ENCODE peak calls at places on chromosomes 13 and 19, in six cellular contexts. C is progenitor cell of endocrine pancreas, M is omental fat pad, J is Peyer's patch, A is AG10803, R is GM10248. P is an unnamed sample.

GRCh38 chr19:38135150-38135998 is 88.6 kb downstream of the DPF1 start:
- DNase-seq in C (no peak), M (no peak), J (no peak), A (no peak), R (no peak), P (no peak)

GRCh38 chr13:78334059-78334458 is 269.3 kb downstream of the POU4F1 start:
- DNase-seq in C (no peak), M (no peak), J (no peak), A (no peak), R (no peak), P (no peak)

GRCh38 chr13:29999492-30000372 is 149.3 kb upstream of the UBL3 start:
- DNase-seq in C (no peak), M (no peak), J (no peak), A (no peak), R (no peak), P (no peak)

GRCh38 chr13:111941845-111942447 is 125.0 kb upstream of the SOX1 start:
- DNase-seq in C (no peak), M (no peak), J (no peak), A (no peak), R (no peak), P (no peak)

GRCh38 chr13:93388701-93389100 is 162.1 kb downstream of the GPC6 start:
- DNase-seq in C (no peak), M (no peak), J (no peak), A (no peak), R (no peak), P (no peak)

GRCh38 chr13:112708560-112709240 is 18.9 kb downstream of the ATP11A start:
- DNase-seq in C (no peak), M (no peak), J (peak; percentile 19), A (no peak), R (no peak), P (no peak)

GRCh38 chr13:45464141-45464686 is 525 bp upstream of the COG3 start:
- DNase-seq in C (no peak), M (no peak), J (peak; percentile 49), A (no peak), R (no peak), P (no peak)

GRCh38 chr19:54160948-54161347 is 1.4 kb upstream of the LENG1 start:
- DNase-seq in C (no peak), M (no peak), J (peak; percentile 47), A (no peak), R (no peak), P (no peak)

GRCh38 chr13:41847216-41847615 is 113.7 kb downstream of the VWA8 start:
- DNase-seq in C (no peak), M (no peak), J (no peak), A (no peak), R (no peak), P (no peak)

GRCh38 chr19:55451163-55451521 is 8.0 kb upstream of the SHISA7 start:
- DNase-seq in C (no peak), M (no peak), J (no peak), A (no peak), R (no peak), P (no peak)

GRCh38 chr13:99605417-99606321 is 104.4 kb downstream of the TM9SF2 start:
- DNase-seq in C (peak; percentile 19), M (no peak), J (peak; percentile 86), A (peak; percentile 22), R (peak; percentile 61), P (no peak)

GRCh38 chr13:28336193-28336657 is 158.7 kb downstream of the FLT1 start:
- DNase-seq in C (no peak), M (no peak), J (no peak), A (no peak), R (no peak), P (no peak)

GRCh38 chr13:28678809-28679208 is 19.9 kb downstream of the POMP start:
- DNase-seq in C (no peak), M (no peak), J (no peak), A (no peak), R (no peak), P (no peak)

GRCh38 chr19:53864308-53864836 is 3.3 kb upstream of the MYADM start:
- DNase-seq in C (no peak), M (no peak), J (no peak), A (no peak), R (no peak), P (no peak)

GRCh38 chr13:113904411-113904810 is 40.5 kb upstream of the GAS6 start:
- DNase-seq in C (no peak), M (peak; percentile 39), J (peak; percentile 82), A (peak; percentile 57), R (no peak), P (no peak)

GRCh38 chr19:35847911-35848310 is 4.4 kb downstream of the NPHS1 start:
- DNase-seq in C (no peak), M (no peak), J (no peak), A (no peak), R (no peak), P (no peak)

GRCh38 chr13:44470623-44471562 is 97.3 kb downstream of the SERP2 start:
- DNase-seq in C (no peak), M (no peak), J (no peak), A (no peak), R (no peak), P (no peak)

GRCh38 chr13:80166352-80166751 is 174.6 kb downstream of the SPRY2 start:
- DNase-seq in C (no peak), M (no peak), J (no peak), A (no peak), R (no peak), P (no peak)

GRCh38 chr19:18718846-18719458 is 35.5 kb downstream of the CRTC1 start:
- DNase-seq in C (no peak), M (no peak), J (no peak), A (no peak), R (no peak), P (no peak)

DNA sequence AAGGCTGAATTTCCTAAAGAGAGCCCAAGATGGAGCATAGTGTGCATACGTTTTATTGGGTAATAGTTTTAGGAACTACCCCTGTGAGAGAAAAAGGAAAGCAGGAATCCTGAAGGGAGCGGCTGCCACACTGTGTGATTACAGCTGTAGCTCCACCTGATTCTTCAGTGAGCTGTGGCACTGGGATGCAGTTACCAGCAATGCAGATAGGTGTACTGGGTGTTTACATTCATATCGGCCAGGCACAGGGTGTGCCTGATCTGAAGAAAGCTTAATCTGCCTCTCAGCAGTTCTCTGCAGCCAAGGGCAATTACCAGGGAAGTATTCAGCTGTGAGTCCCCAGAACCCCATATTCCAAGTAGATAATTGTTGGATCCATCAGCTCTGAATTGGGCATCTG is 1541.8 kb downstream of the EFNB2 start:
- DNase-seq in C (no peak), M (no peak), J (no peak), A (no peak), R (no peak), P (no peak)
- TF ChIP-seq CTCF in C (peak; percentile 21), M (no peak), J (no peak), A (no peak), R (no peak), P (no peak)

GRCh38 chr19:45498411-45499195 is at the start of gene PPM1N:
- DNase-seq in C (no peak), M (no peak), J (peak; percentile 70), A (peak; percentile 19), R (peak; percentile 60), P (no peak)
- TF ChIP-seq CTCF in C (no peak), M (no peak), J (peak; percentile 12), A (no peak), R (peak; percentile 34), P (peak; percentile 34)

DNA sequence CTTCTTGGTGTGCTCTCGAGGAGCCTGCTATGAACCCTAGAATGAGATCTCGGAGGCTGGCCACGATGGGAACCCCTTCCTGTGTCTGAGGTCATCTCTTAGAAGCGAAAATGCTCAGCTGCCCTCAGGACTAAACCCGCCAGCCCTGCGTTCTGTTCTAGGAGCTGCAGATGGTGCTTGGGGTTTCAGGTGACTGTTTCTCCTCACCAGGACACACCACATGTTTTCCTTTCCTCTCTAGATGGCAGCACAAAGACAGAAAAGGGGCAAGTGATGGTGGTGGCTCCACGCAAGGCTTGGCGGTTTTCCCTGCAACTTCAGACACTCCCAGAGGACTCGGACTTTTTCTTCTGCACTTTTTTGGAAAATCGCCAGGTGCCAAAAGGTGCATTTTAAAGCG is 60.1 kb downstream of the RNASEH2B start:
- DNase-seq in C (no peak), M (no peak), J (peak; percentile 52), A (peak; percentile 5), R (no peak), P (no peak)
- TF ChIP-seq CTCF in C (no peak), M (no peak), J (no peak), A (peak; percentile 11), R (no peak), P (peak; percentile 41)

DNA sequence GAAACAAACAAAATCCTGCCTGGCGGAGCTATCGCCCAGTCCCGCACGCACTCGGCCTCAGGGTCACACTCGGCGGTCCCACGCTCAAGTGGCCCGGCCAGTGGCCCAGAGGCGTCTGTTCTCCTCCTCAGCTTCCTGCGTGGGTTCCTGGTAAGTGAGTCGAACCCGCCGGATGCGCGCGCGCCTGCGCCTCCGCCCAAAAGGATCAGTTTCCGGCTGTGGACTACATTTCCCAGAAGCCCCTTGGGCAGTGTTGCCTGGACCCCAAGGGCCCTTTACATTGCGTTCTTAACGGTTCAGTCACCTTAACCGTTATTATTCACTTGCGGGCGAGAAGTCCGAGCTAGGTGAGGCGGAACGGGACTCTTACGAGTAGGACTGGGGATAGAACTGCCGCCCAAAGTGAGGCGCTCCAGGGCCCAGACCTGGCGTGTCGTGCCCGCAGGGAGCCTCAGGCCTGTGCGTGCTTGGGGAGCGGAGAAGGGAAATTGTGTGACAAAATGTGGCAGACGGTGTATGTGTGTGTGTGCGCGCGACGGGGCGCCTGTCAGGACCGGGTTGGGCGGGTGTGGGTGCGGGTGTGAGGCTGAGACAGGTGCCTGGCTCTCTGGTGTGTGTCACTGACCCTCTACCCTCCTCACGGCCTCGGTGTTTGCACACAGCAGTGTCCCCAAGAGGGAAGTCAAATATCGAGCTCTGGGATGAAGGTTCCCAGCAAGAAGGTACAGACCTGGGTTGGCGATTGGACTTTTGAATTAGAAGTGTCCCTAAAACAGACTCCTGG is at the start of gene ZNF546:
- DNase-seq in C (peak; percentile 62), M (peak; percentile 76), J (peak; percentile 97), A (peak; percentile 87), R (peak; percentile 95), P (no peak)
- TF ChIP-seq CTCF in C (no peak), M (no peak), J (no peak), A (no peak), R (no peak), P (no peak)

GRCh38 chr19:40811478-40812341 is 12.7 kb downstream of the EGLN2 start:
- DNase-seq in C (no peak), M (no peak), J (no peak), A (no peak), R (no peak), P (no peak)
- TF ChIP-seq CTCF in C (no peak), M (no peak), J (no peak), A (no peak), R (peak; percentile 20), P (peak; percentile 5)

GRCh38 chr13:24741016-24741662 is 22.8 kb upstream of the RNF17 start:
- DNase-seq in C (no peak), M (no peak), J (no peak), A (no peak), R (peak; percentile 62), P (no peak)
- TF ChIP-seq CTCF in C (peak; percentile 26), M (no peak), J (no peak), A (peak; percentile 16), R (peak; percentile 47), P (peak; percentile 42)

GRCh38 chr19:16836115-16836905 is 7.1 kb downstream of the SIN3B start:
- DNase-seq in C (no peak), M (no peak), J (peak; percentile 70), A (no peak), R (peak; percentile 73), P (no peak)
- TF ChIP-seq CTCF in C (no peak), M (no peak), J (no peak), A (peak; percentile 2), R (peak; percentile 37), P (peak; percentile 31)

P was measured in chondrocyte.